ENCODE peak calls at places on chromosomes 5 and 9, in ten cellular contexts. One of them, this sample, is unnamed.

GRCh38 chr9:120099064-120099463 is 480.9 kb downstream of the CDK5RAP2 start:
- DNase-seq in left cardiac atrium: no peak
- DNase-seq in AG09309: no peak
- DNase-seq in activated CD8-positive, alpha-beta memory T cell treated with anti-CD3 and anti-CD28 coated beads for 24 hours: no peak
- DNase-seq in colonic mucosa: no peak
- DNase-seq in ELR: no peak
- DNase-seq in T-helper 17 cell: no peak
- DNase-seq in immature natural killer cell: no peak
- DNase-seq in activated T-cell treated with anti-CD3 and anti-CD28 coated beads, Interleukin-2, amount 50 U/mL, for 72 hours: no peak
- DNase-seq in CD8-positive, alpha-beta T cell: no peak
- DNase-seq in this sample: no peak

GRCh38 chr5:107631805-107632362 is 38.9 kb downstream of the EFNA5 start:
- DNase-seq in left cardiac atrium: no peak
- DNase-seq in AG09309: no peak
- DNase-seq in activated CD8-positive, alpha-beta memory T cell treated with anti-CD3 and anti-CD28 coated beads for 24 hours: no peak
- DNase-seq in colonic mucosa: no peak
- DNase-seq in ELR: no peak
- DNase-seq in T-helper 17 cell: no peak
- DNase-seq in immature natural killer cell: no peak
- DNase-seq in activated T-cell treated with anti-CD3 and anti-CD28 coated beads, Interleukin-2, amount 50 U/mL, for 72 hours: no peak
- DNase-seq in CD8-positive, alpha-beta T cell: no peak
- DNase-seq in this sample: no peak

GRCh38 chr9:95715911-95716435 is 159.5 kb upstream of the ERCC6L2 start:
- DNase-seq in left cardiac atrium: no peak
- DNase-seq in AG09309: no peak
- DNase-seq in activated CD8-positive, alpha-beta memory T cell treated with anti-CD3 and anti-CD28 coated beads for 24 hours: no peak
- DNase-seq in colonic mucosa: no peak
- DNase-seq in ELR: no peak
- DNase-seq in T-helper 17 cell: no peak
- DNase-seq in immature natural killer cell: no peak
- DNase-seq in activated T-cell treated with anti-CD3 and anti-CD28 coated beads, Interleukin-2, amount 50 U/mL, for 72 hours: no peak
- DNase-seq in CD8-positive, alpha-beta T cell: no peak
- DNase-seq in this sample: no peak

GRCh38 chr5:42912184-42912766 is 100.6 kb upstream of the SELENOP start:
- DNase-seq in left cardiac atrium: no peak
- DNase-seq in AG09309: peak; percentile 14
- DNase-seq in activated CD8-positive, alpha-beta memory T cell treated with anti-CD3 and anti-CD28 coated beads for 24 hours: no peak
- DNase-seq in colonic mucosa: no peak
- DNase-seq in ELR: peak; percentile 79
- DNase-seq in T-helper 17 cell: peak; percentile 25
- DNase-seq in immature natural killer cell: peak; percentile 42
- DNase-seq in activated T-cell treated with anti-CD3 and anti-CD28 coated beads, Interleukin-2, amount 50 U/mL, for 72 hours: peak; percentile 32
- DNase-seq in CD8-positive, alpha-beta T cell: peak; percentile 69
- DNase-seq in this sample: peak; percentile 22

GRCh38 chr5:54443264-54443663 is 12.2 kb upstream of the HSPB3 start:
- DNase-seq in left cardiac atrium: no peak
- DNase-seq in AG09309: no peak
- DNase-seq in activated CD8-positive, alpha-beta memory T cell treated with anti-CD3 and anti-CD28 coated beads for 24 hours: no peak
- DNase-seq in colonic mucosa: no peak
- DNase-seq in ELR: peak; percentile 61
- DNase-seq in T-helper 17 cell: no peak
- DNase-seq in immature natural killer cell: peak; percentile 19
- DNase-seq in activated T-cell treated with anti-CD3 and anti-CD28 coated beads, Interleukin-2, amount 50 U/mL, for 72 hours: no peak
- DNase-seq in CD8-positive, alpha-beta T cell: no peak
- DNase-seq in this sample: peak; percentile 38

GRCh38 chr9:3740690-3741419 is 215.1 kb upstream of the RFX3 start:
- DNase-seq in left cardiac atrium: no peak
- DNase-seq in AG09309: no peak
- DNase-seq in activated CD8-positive, alpha-beta memory T cell treated with anti-CD3 and anti-CD28 coated beads for 24 hours: no peak
- DNase-seq in colonic mucosa: no peak
- DNase-seq in ELR: peak; percentile 81
- DNase-seq in T-helper 17 cell: no peak
- DNase-seq in immature natural killer cell: no peak
- DNase-seq in activated T-cell treated with anti-CD3 and anti-CD28 coated beads, Interleukin-2, amount 50 U/mL, for 72 hours: no peak
- DNase-seq in CD8-positive, alpha-beta T cell: no peak
- DNase-seq in this sample: no peak

GRCh38 chr9:119853126-119853525 is 483.9 kb upstream of the BRINP1 start:
- DNase-seq in left cardiac atrium: no peak
- DNase-seq in AG09309: no peak
- DNase-seq in activated CD8-positive, alpha-beta memory T cell treated with anti-CD3 and anti-CD28 coated beads for 24 hours: no peak
- DNase-seq in colonic mucosa: no peak
- DNase-seq in ELR: no peak
- DNase-seq in T-helper 17 cell: no peak
- DNase-seq in immature natural killer cell: no peak
- DNase-seq in activated T-cell treated with anti-CD3 and anti-CD28 coated beads, Interleukin-2, amount 50 U/mL, for 72 hours: no peak
- DNase-seq in CD8-positive, alpha-beta T cell: no peak
- DNase-seq in this sample: no peak

GRCh38 chr9:95641591-95641990 is 124.8 kb upstream of the PTCH1 start:
- DNase-seq in left cardiac atrium: no peak
- DNase-seq in AG09309: no peak
- DNase-seq in activated CD8-positive, alpha-beta memory T cell treated with anti-CD3 and anti-CD28 coated beads for 24 hours: no peak
- DNase-seq in colonic mucosa: no peak
- DNase-seq in ELR: no peak
- DNase-seq in T-helper 17 cell: no peak
- DNase-seq in immature natural killer cell: no peak
- DNase-seq in activated T-cell treated with anti-CD3 and anti-CD28 coated beads, Interleukin-2, amount 50 U/mL, for 72 hours: no peak
- DNase-seq in CD8-positive, alpha-beta T cell: no peak
- DNase-seq in this sample: no peak

GRCh38 chr9:7132605-7133004 is 374.8 kb downstream of the KDM4C start:
- DNase-seq in left cardiac atrium: no peak
- DNase-seq in AG09309: no peak
- DNase-seq in activated CD8-positive, alpha-beta memory T cell treated with anti-CD3 and anti-CD28 coated beads for 24 hours: no peak
- DNase-seq in colonic mucosa: no peak
- DNase-seq in ELR: no peak
- DNase-seq in T-helper 17 cell: no peak
- DNase-seq in immature natural killer cell: no peak
- DNase-seq in activated T-cell treated with anti-CD3 and anti-CD28 coated beads, Interleukin-2, amount 50 U/mL, for 72 hours: no peak
- DNase-seq in CD8-positive, alpha-beta T cell: no peak
- DNase-seq in this sample: no peak